ENCODE peak calls at places on chromosomes 4 and X, in five cellular contexts. D is putamen, N is dorsolateral prefrontal cortex, W is activated T-helper 1 cell treated with Interleukin-2 at 50 U/mL for 16 hours, S is hippocampal formation. J is an unnamed sample.

GRCh38 chrX:149131780-149132179 is 373.3 kb downstream of the IDS start:
- DNase-seq in S (no peak), N (no peak), W (no peak), D (no peak), J (peak)

GRCh38 chr4:107951551-107951950 is 20.2 kb downstream of the CYP2U1 start:
- DNase-seq in W (no peak), N (no peak), D (no peak), S (no peak), J (peak)

GRCh38 chr4:152696764-152697250 is 17.0 kb upstream of the TMEM154 start:
- DNase-seq in N (no peak), W (peak), D (peak), S (peak), J (peak)

GRCh38 chr4:106628616-106629606 is 260.3 kb upstream of the GIMD1 start:
- DNase-seq in S (no peak), W (no peak), N (no peak), D (no peak), J (peak)

GRCh38 chr4:23717528-23718248 is 172.2 kb downstream of the PPARGC1A start:
- DNase-seq in N (no peak), W (no peak), D (no peak), S (no peak), J (no peak)

GRCh38 chr4:7442609-7443140 is 7.9 kb upstream of the PSAPL1 start:
- DNase-seq in S (no peak), N (no peak), D (no peak), W (no peak), J (no peak)

GRCh38 chrX:49166914-49167739 is 4.6 kb downstream of the MAGIX start:
- DNase-seq in N (no peak), S (no peak), D (no peak), W (peak), J (peak)

GRCh38 chr4:7390366-7390765 is 44.4 kb downstream of the PSAPL1 start:
- DNase-seq in W (no peak), S (no peak), N (peak), D (no peak), J (no peak)

GRCh38 chrX:119726900-119727555 is 31.4 kb upstream of the SOWAHD start:
- DNase-seq in D (no peak), N (no peak), S (no peak), W (no peak), J (peak)

GRCh38 chr4:93776386-93777080 is 52.0 kb upstream of the ATOH1 start:
- DNase-seq in N (no peak), S (no peak), D (no peak), W (no peak), J (peak)

GRCh38 chr4:169971456-169972015 is 54.7 kb downstream of the MFAP3L start:
- DNase-seq in D (peak), W (no peak), N (no peak), S (peak), J (no peak)

GRCh38 chr4:153512162-153512852 is 46.1 kb downstream of the TMEM131L start:
- DNase-seq in N (no peak), S (no peak), D (no peak), W (no peak), J (no peak)

GRCh38 chr4:113114884-113115283 is 65.4 kb downstream of the ANK2 start:
- DNase-seq in W (no peak), D (no peak), S (no peak), N (no peak), J (no peak)

GRCh38 chr4:152500798-152501434 is 35.0 kb downstream of the FBXW7 start:
- DNase-seq in S (peak), W (peak), D (peak), N (no peak), J (peak)

GRCh38 chrX:151515233-151515632 is 48.2 kb upstream of the PASD1 start:
- DNase-seq in S (no peak), W (no peak), D (no peak), N (no peak), J (no peak)

GRCh38 chr4:19992694-19993093 is 259.0 kb upstream of the SLIT2 start:
- DNase-seq in W (no peak), D (no peak), S (no peak), N (no peak), J (no peak)

GRCh38 chrX:5341902-5342301 is 886.8 kb downstream of the NLGN4X start:
- DNase-seq in S (no peak), N (no peak), D (no peak), W (no peak), J (no peak)

GRCh38 chr4:143773998-143774898 is 73.8 kb upstream of the FREM3 start:
- DNase-seq in D (no peak), N (no peak), W (no peak), S (no peak), J (peak)

GRCh38 chr4:39770471-39770870 is 72.5 kb downstream of the UBE2K start:
- DNase-seq in W (no peak), N (no peak), S (no peak), D (no peak), J (no peak)

GRCh38 chr4:84492737-84493091 is 6.4 kb downstream of the NKX6-1 start:
- DNase-seq in S (no peak), N (no peak), D (no peak), W (no peak), J (no peak)

GRCh38 chrX:45712067-45712466 is 511.4 kb upstream of the DIPK2B start:
- DNase-seq in S (no peak), N (no peak), D (no peak), W (no peak), J (peak)

GRCh38 chrX:57741107-57741506 is 61.0 kb upstream of the NLRP2B start:
- DNase-seq in N (no peak), D (no peak), S (no peak), W (no peak), J (no peak)

GRCh38 chrX:43615677-43616076 is 40.4 kb upstream of the MAOA start:
- DNase-seq in D (peak), N (no peak), S (peak), W (no peak), J (no peak)

GRCh38 chrX:17703201-17703600 is 34.1 kb upstream of the SCML1 start:
- DNase-seq in W (no peak), S (no peak), D (no peak), N (no peak), J (no peak)

GRCh38 chr4:65589331-65589730 is 81.0 kb downstream of the EPHA5 start:
- DNase-seq in S (no peak), W (no peak), D (no peak), N (no peak), J (no peak)

J was measured in amniotic epithelial cell.